ENCODE peak calls at places on chromosomes 5 and 9, in eight cellular contexts. One of them, this sample, is unnamed.

GRCh38 chr9:134433101-134433500 is 106.8 kb downstream of the RXRA start:
- DNase-seq in naive thymus-derived CD8-positive, alpha-beta T cell: no peak
- DNase-seq in stimulated activated CD4-positive, alpha-beta T cell treated with anti-CD3 and anti-CD28 coated beads, Interleukin-4, amount 100 ng/mL, for 48 hours: no peak
- DNase-seq in ureter: no peak
- DNase-seq in kidney glomerular epithelial cell: no peak
- DNase-seq in activated T-helper 9 cell treated with anti-CD3 and anti-CD28 coated beads, Interleukin-2, amount 50 U/mL, for 16 hours: no peak
- DNase-seq in amniotic epithelial cell: peak; percentile 43
- DNase-seq in PC-9: no peak
- DNase-seq in this sample: peak; percentile 87

GRCh38 chr5:59831341-59831989 is 62.1 kb downstream of the PDE4D start:
- DNase-seq in amniotic epithelial cell: peak; percentile 94
- DNase-seq in activated T-helper 9 cell treated with anti-CD3 and anti-CD28 coated beads, Interleukin-2, amount 50 U/mL, for 16 hours: no peak
- DNase-seq in stimulated activated CD4-positive, alpha-beta T cell treated with anti-CD3 and anti-CD28 coated beads, Interleukin-4, amount 100 ng/mL, for 48 hours: no peak
- DNase-seq in ureter: no peak
- DNase-seq in naive thymus-derived CD8-positive, alpha-beta T cell: no peak
- DNase-seq in PC-9: no peak
- DNase-seq in kidney glomerular epithelial cell: no peak
- DNase-seq in this sample: no peak

GRCh38 chr9:8610256-8610655 is 810.7 kb upstream of the DMAC1 start:
- DNase-seq in kidney glomerular epithelial cell: no peak
- DNase-seq in ureter: no peak
- DNase-seq in PC-9: no peak
- DNase-seq in naive thymus-derived CD8-positive, alpha-beta T cell: no peak
- DNase-seq in activated T-helper 9 cell treated with anti-CD3 and anti-CD28 coated beads, Interleukin-2, amount 50 U/mL, for 16 hours: no peak
- DNase-seq in stimulated activated CD4-positive, alpha-beta T cell treated with anti-CD3 and anti-CD28 coated beads, Interleukin-4, amount 100 ng/mL, for 48 hours: no peak
- DNase-seq in amniotic epithelial cell: no peak
- DNase-seq in this sample: no peak

GRCh38 chr5:143986567-143987242 is 174.7 kb downstream of the HMHB1 start:
- DNase-seq in activated T-helper 9 cell treated with anti-CD3 and anti-CD28 coated beads, Interleukin-2, amount 50 U/mL, for 16 hours: no peak
- DNase-seq in stimulated activated CD4-positive, alpha-beta T cell treated with anti-CD3 and anti-CD28 coated beads, Interleukin-4, amount 100 ng/mL, for 48 hours: no peak
- DNase-seq in PC-9: no peak
- DNase-seq in kidney glomerular epithelial cell: peak; percentile 36
- DNase-seq in ureter: no peak
- DNase-seq in naive thymus-derived CD8-positive, alpha-beta T cell: no peak
- DNase-seq in amniotic epithelial cell: peak; percentile 86
- DNase-seq in this sample: no peak

GRCh38 chr9:129482521-129483466 is 138.1 kb downstream of the C9orf50 start:
- DNase-seq in stimulated activated CD4-positive, alpha-beta T cell treated with anti-CD3 and anti-CD28 coated beads, Interleukin-4, amount 100 ng/mL, for 48 hours: no peak
- DNase-seq in PC-9: peak; percentile 69
- DNase-seq in kidney glomerular epithelial cell: peak; percentile 73
- DNase-seq in ureter: peak; percentile 93
- DNase-seq in activated T-helper 9 cell treated with anti-CD3 and anti-CD28 coated beads, Interleukin-2, amount 50 U/mL, for 16 hours: peak; percentile 22
- DNase-seq in naive thymus-derived CD8-positive, alpha-beta T cell: peak; percentile 33
- DNase-seq in amniotic epithelial cell: peak; percentile 87
- DNase-seq in this sample: peak; percentile 94

GRCh38 chr5:100900796-100901731 is 2.0 kb downstream of the ST8SIA4 start:
- DNase-seq in activated T-helper 9 cell treated with anti-CD3 and anti-CD28 coated beads, Interleukin-2, amount 50 U/mL, for 16 hours: peak; percentile 90
- DNase-seq in PC-9: no peak
- DNase-seq in kidney glomerular epithelial cell: no peak
- DNase-seq in naive thymus-derived CD8-positive, alpha-beta T cell: peak; percentile 83
- DNase-seq in ureter: peak; percentile 74
- DNase-seq in amniotic epithelial cell: peak; percentile 27
- DNase-seq in stimulated activated CD4-positive, alpha-beta T cell treated with anti-CD3 and anti-CD28 coated beads, Interleukin-4, amount 100 ng/mL, for 48 hours: peak; percentile 89
- DNase-seq in this sample: peak; percentile 72

GRCh38 chr9:126386814-126387213 is 60.2 kb downstream of the MVB12B start:
- DNase-seq in naive thymus-derived CD8-positive, alpha-beta T cell: no peak
- DNase-seq in amniotic epithelial cell: no peak
- DNase-seq in activated T-helper 9 cell treated with anti-CD3 and anti-CD28 coated beads, Interleukin-2, amount 50 U/mL, for 16 hours: no peak
- DNase-seq in ureter: no peak
- DNase-seq in stimulated activated CD4-positive, alpha-beta T cell treated with anti-CD3 and anti-CD28 coated beads, Interleukin-4, amount 100 ng/mL, for 48 hours: no peak
- DNase-seq in kidney glomerular epithelial cell: no peak
- DNase-seq in PC-9: no peak
- DNase-seq in this sample: no peak

GRCh38 chr5:156694556-156694955 is 155.5 kb upstream of the PPP1R2B start:
- DNase-seq in amniotic epithelial cell: no peak
- DNase-seq in stimulated activated CD4-positive, alpha-beta T cell treated with anti-CD3 and anti-CD28 coated beads, Interleukin-4, amount 100 ng/mL, for 48 hours: no peak
- DNase-seq in activated T-helper 9 cell treated with anti-CD3 and anti-CD28 coated beads, Interleukin-2, amount 50 U/mL, for 16 hours: no peak
- DNase-seq in PC-9: no peak
- DNase-seq in kidney glomerular epithelial cell: no peak
- DNase-seq in ureter: no peak
- DNase-seq in naive thymus-derived CD8-positive, alpha-beta T cell: no peak
- DNase-seq in this sample: no peak

GRCh38 chr5:83363111-83363510 is 108.4 kb upstream of the VCAN start:
- DNase-seq in ureter: no peak
- DNase-seq in naive thymus-derived CD8-positive, alpha-beta T cell: no peak
- DNase-seq in stimulated activated CD4-positive, alpha-beta T cell treated with anti-CD3 and anti-CD28 coated beads, Interleukin-4, amount 100 ng/mL, for 48 hours: no peak
- DNase-seq in PC-9: no peak
- DNase-seq in kidney glomerular epithelial cell: no peak
- DNase-seq in amniotic epithelial cell: no peak
- DNase-seq in activated T-helper 9 cell treated with anti-CD3 and anti-CD28 coated beads, Interleukin-2, amount 50 U/mL, for 16 hours: no peak
- DNase-seq in this sample: no peak

GRCh38 chr9:34127035-34127948 is 794 bp upstream of the DCAF12 start:
- DNase-seq in activated T-helper 9 cell treated with anti-CD3 and anti-CD28 coated beads, Interleukin-2, amount 50 U/mL, for 16 hours: no peak
- DNase-seq in ureter: no peak
- DNase-seq in kidney glomerular epithelial cell: no peak
- DNase-seq in PC-9: no peak
- DNase-seq in naive thymus-derived CD8-positive, alpha-beta T cell: no peak
- DNase-seq in stimulated activated CD4-positive, alpha-beta T cell treated with anti-CD3 and anti-CD28 coated beads, Interleukin-4, amount 100 ng/mL, for 48 hours: no peak
- DNase-seq in amniotic epithelial cell: no peak
- DNase-seq in this sample: no peak

GRCh38 chr5:14853685-14854084 is 17.9 kb downstream of the ANKH start:
- DNase-seq in kidney glomerular epithelial cell: no peak
- DNase-seq in amniotic epithelial cell: no peak
- DNase-seq in PC-9: no peak
- DNase-seq in stimulated activated CD4-positive, alpha-beta T cell treated with anti-CD3 and anti-CD28 coated beads, Interleukin-4, amount 100 ng/mL, for 48 hours: no peak
- DNase-seq in naive thymus-derived CD8-positive, alpha-beta T cell: no peak
- DNase-seq in activated T-helper 9 cell treated with anti-CD3 and anti-CD28 coated beads, Interleukin-2, amount 50 U/mL, for 16 hours: no peak
- DNase-seq in ureter: no peak
- DNase-seq in this sample: no peak

GRCh38 chr9:33012328-33013068 is 11.1 kb upstream of the APTX start:
- DNase-seq in activated T-helper 9 cell treated with anti-CD3 and anti-CD28 coated beads, Interleukin-2, amount 50 U/mL, for 16 hours: no peak
- DNase-seq in amniotic epithelial cell: no peak
- DNase-seq in naive thymus-derived CD8-positive, alpha-beta T cell: no peak
- DNase-seq in kidney glomerular epithelial cell: no peak
- DNase-seq in PC-9: no peak
- DNase-seq in stimulated activated CD4-positive, alpha-beta T cell treated with anti-CD3 and anti-CD28 coated beads, Interleukin-4, amount 100 ng/mL, for 48 hours: no peak
- DNase-seq in ureter: no peak
- DNase-seq in this sample: no peak

GRCh38 chr5:64971538-64971937 is 202.8 kb downstream of the CWC27 start:
- DNase-seq in PC-9: no peak
- DNase-seq in amniotic epithelial cell: peak; percentile 45
- DNase-seq in naive thymus-derived CD8-positive, alpha-beta T cell: no peak
- DNase-seq in activated T-helper 9 cell treated with anti-CD3 and anti-CD28 coated beads, Interleukin-2, amount 50 U/mL, for 16 hours: no peak
- DNase-seq in kidney glomerular epithelial cell: no peak
- DNase-seq in stimulated activated CD4-positive, alpha-beta T cell treated with anti-CD3 and anti-CD28 coated beads, Interleukin-4, amount 100 ng/mL, for 48 hours: no peak
- DNase-seq in ureter: no peak
- DNase-seq in this sample: no peak

GRCh38 chr5:154284433-154284832 is 93.9 kb downstream of the GALNT10 start:
- DNase-seq in stimulated activated CD4-positive, alpha-beta T cell treated with anti-CD3 and anti-CD28 coated beads, Interleukin-4, amount 100 ng/mL, for 48 hours: no peak
- DNase-seq in naive thymus-derived CD8-positive, alpha-beta T cell: no peak
- DNase-seq in PC-9: no peak
- DNase-seq in kidney glomerular epithelial cell: no peak
- DNase-seq in amniotic epithelial cell: no peak
- DNase-seq in ureter: no peak
- DNase-seq in activated T-helper 9 cell treated with anti-CD3 and anti-CD28 coated beads, Interleukin-2, amount 50 U/mL, for 16 hours: no peak
- DNase-seq in this sample: no peak

GRCh38 chr5:15334551-15335302 is 165.3 kb upstream of the FBXL7 start:
- DNase-seq in kidney glomerular epithelial cell: no peak
- DNase-seq in stimulated activated CD4-positive, alpha-beta T cell treated with anti-CD3 and anti-CD28 coated beads, Interleukin-4, amount 100 ng/mL, for 48 hours: no peak
- DNase-seq in amniotic epithelial cell: no peak
- DNase-seq in ureter: no peak
- DNase-seq in PC-9: no peak
- DNase-seq in activated T-helper 9 cell treated with anti-CD3 and anti-CD28 coated beads, Interleukin-2, amount 50 U/mL, for 16 hours: no peak
- DNase-seq in naive thymus-derived CD8-positive, alpha-beta T cell: no peak
- DNase-seq in this sample: no peak

GRCh38 chr5:14184082-14184481 is 40.9 kb downstream of the TRIO start:
- DNase-seq in amniotic epithelial cell: no peak
- DNase-seq in PC-9: no peak
- DNase-seq in kidney glomerular epithelial cell: no peak
- DNase-seq in ureter: no peak
- DNase-seq in activated T-helper 9 cell treated with anti-CD3 and anti-CD28 coated beads, Interleukin-2, amount 50 U/mL, for 16 hours: no peak
- DNase-seq in stimulated activated CD4-positive, alpha-beta T cell treated with anti-CD3 and anti-CD28 coated beads, Interleukin-4, amount 100 ng/mL, for 48 hours: no peak
- DNase-seq in naive thymus-derived CD8-positive, alpha-beta T cell: no peak
- DNase-seq in this sample: no peak

GRCh38 chr5:13350754-13351153 is 593.7 kb downstream of the DNAH5 start:
- DNase-seq in activated T-helper 9 cell treated with anti-CD3 and anti-CD28 coated beads, Interleukin-2, amount 50 U/mL, for 16 hours: no peak
- DNase-seq in stimulated activated CD4-positive, alpha-beta T cell treated with anti-CD3 and anti-CD28 coated beads, Interleukin-4, amount 100 ng/mL, for 48 hours: no peak
- DNase-seq in PC-9: no peak
- DNase-seq in ureter: no peak
- DNase-seq in amniotic epithelial cell: no peak
- DNase-seq in naive thymus-derived CD8-positive, alpha-beta T cell: no peak
- DNase-seq in kidney glomerular epithelial cell: peak; percentile 13
- DNase-seq in this sample: no peak

GRCh38 chr5:112795944-112796678 is 58.4 kb downstream of the APC start:
- DNase-seq in amniotic epithelial cell: peak; percentile 39
- DNase-seq in stimulated activated CD4-positive, alpha-beta T cell treated with anti-CD3 and anti-CD28 coated beads, Interleukin-4, amount 100 ng/mL, for 48 hours: no peak
- DNase-seq in naive thymus-derived CD8-positive, alpha-beta T cell: no peak
- DNase-seq in ureter: no peak
- DNase-seq in kidney glomerular epithelial cell: no peak
- DNase-seq in activated T-helper 9 cell treated with anti-CD3 and anti-CD28 coated beads, Interleukin-2, amount 50 U/mL, for 16 hours: no peak
- DNase-seq in PC-9: no peak
- DNase-seq in this sample: no peak

GRCh38 chr5:175710361-175710760 is 52.5 kb downstream of the HRH2 start:
- DNase-seq in naive thymus-derived CD8-positive, alpha-beta T cell: no peak
- DNase-seq in amniotic epithelial cell: no peak
- DNase-seq in kidney glomerular epithelial cell: no peak
- DNase-seq in PC-9: no peak
- DNase-seq in stimulated activated CD4-positive, alpha-beta T cell treated with anti-CD3 and anti-CD28 coated beads, Interleukin-4, amount 100 ng/mL, for 48 hours: no peak
- DNase-seq in ureter: no peak
- DNase-seq in activated T-helper 9 cell treated with anti-CD3 and anti-CD28 coated beads, Interleukin-2, amount 50 U/mL, for 16 hours: no peak
- DNase-seq in this sample: peak; percentile 64

GRCh38 chr9:75893096-75893495 is 2.6 kb downstream of the PCSK5 start:
- DNase-seq in kidney glomerular epithelial cell: no peak
- DNase-seq in activated T-helper 9 cell treated with anti-CD3 and anti-CD28 coated beads, Interleukin-2, amount 50 U/mL, for 16 hours: no peak
- DNase-seq in PC-9: peak; percentile 73
- DNase-seq in naive thymus-derived CD8-positive, alpha-beta T cell: no peak
- DNase-seq in amniotic epithelial cell: peak; percentile 51
- DNase-seq in ureter: no peak
- DNase-seq in stimulated activated CD4-positive, alpha-beta T cell treated with anti-CD3 and anti-CD28 coated beads, Interleukin-4, amount 100 ng/mL, for 48 hours: no peak
- DNase-seq in this sample: no peak

GRCh38 chr5:132747064-132747692 is at the start of gene CCNI2:
- DNase-seq in kidney glomerular epithelial cell: no peak
- DNase-seq in stimulated activated CD4-positive, alpha-beta T cell treated with anti-CD3 and anti-CD28 coated beads, Interleukin-4, amount 100 ng/mL, for 48 hours: peak; percentile 49
- DNase-seq in ureter: no peak
- DNase-seq in activated T-helper 9 cell treated with anti-CD3 and anti-CD28 coated beads, Interleukin-2, amount 50 U/mL, for 16 hours: peak; percentile 69
- DNase-seq in PC-9: no peak
- DNase-seq in naive thymus-derived CD8-positive, alpha-beta T cell: peak; percentile 62
- DNase-seq in amniotic epithelial cell: no peak
- DNase-seq in this sample: no peak

GRCh38 chr9:37913480-37914153 is 9.7 kb upstream of the SLC25A51 start:
- DNase-seq in amniotic epithelial cell: no peak
- DNase-seq in naive thymus-derived CD8-positive, alpha-beta T cell: peak; percentile 85
- DNase-seq in stimulated activated CD4-positive, alpha-beta T cell treated with anti-CD3 and anti-CD28 coated beads, Interleukin-4, amount 100 ng/mL, for 48 hours: peak; percentile 65
- DNase-seq in activated T-helper 9 cell treated with anti-CD3 and anti-CD28 coated beads, Interleukin-2, amount 50 U/mL, for 16 hours: peak; percentile 61
- DNase-seq in kidney glomerular epithelial cell: peak; percentile 42
- DNase-seq in ureter: peak; percentile 90
- DNase-seq in PC-9: peak; percentile 50
- DNase-seq in this sample: peak; percentile 75

GRCh38 chr5:36607114-36607561 is 732 bp downstream of the SLC1A3 start:
- DNase-seq in ureter: no peak
- DNase-seq in activated T-helper 9 cell treated with anti-CD3 and anti-CD28 coated beads, Interleukin-2, amount 50 U/mL, for 16 hours: no peak
- DNase-seq in PC-9: peak; percentile 73
- DNase-seq in amniotic epithelial cell: no peak
- DNase-seq in naive thymus-derived CD8-positive, alpha-beta T cell: no peak
- DNase-seq in kidney glomerular epithelial cell: no peak
- DNase-seq in stimulated activated CD4-positive, alpha-beta T cell treated with anti-CD3 and anti-CD28 coated beads, Interleukin-4, amount 100 ng/mL, for 48 hours: no peak
- DNase-seq in this sample: no peak

GRCh38 chr9:33751536-33752129 is 43.7 kb upstream of the PRSS3 start:
- DNase-seq in PC-9: peak; percentile 51
- DNase-seq in ureter: no peak
- DNase-seq in activated T-helper 9 cell treated with anti-CD3 and anti-CD28 coated beads, Interleukin-2, amount 50 U/mL, for 16 hours: no peak
- DNase-seq in stimulated activated CD4-positive, alpha-beta T cell treated with anti-CD3 and anti-CD28 coated beads, Interleukin-4, amount 100 ng/mL, for 48 hours: no peak
- DNase-seq in naive thymus-derived CD8-positive, alpha-beta T cell: no peak
- DNase-seq in amniotic epithelial cell: no peak
- DNase-seq in kidney glomerular epithelial cell: no peak
- DNase-seq in this sample: no peak

GRCh38 chr5:109390188-109390587 is 19.6 kb downstream of the PJA2 start:
- DNase-seq in PC-9: no peak
- DNase-seq in amniotic epithelial cell: no peak
- DNase-seq in stimulated activated CD4-positive, alpha-beta T cell treated with anti-CD3 and anti-CD28 coated beads, Interleukin-4, amount 100 ng/mL, for 48 hours: no peak
- DNase-seq in ureter: no peak
- DNase-seq in activated T-helper 9 cell treated with anti-CD3 and anti-CD28 coated beads, Interleukin-2, amount 50 U/mL, for 16 hours: no peak
- DNase-seq in kidney glomerular epithelial cell: no peak
- DNase-seq in naive thymus-derived CD8-positive, alpha-beta T cell: no peak
- DNase-seq in this sample: no peak

GRCh38 chr9:35651964-35652828 is 1.5 kb upstream of the SIT1 start:
- DNase-seq in naive thymus-derived CD8-positive, alpha-beta T cell: no peak
- DNase-seq in PC-9: peak; percentile 74
- DNase-seq in activated T-helper 9 cell treated with anti-CD3 and anti-CD28 coated beads, Interleukin-2, amount 50 U/mL, for 16 hours: no peak
- DNase-seq in kidney glomerular epithelial cell: no peak
- DNase-seq in ureter: no peak
- DNase-seq in stimulated activated CD4-positive, alpha-beta T cell treated with anti-CD3 and anti-CD28 coated beads, Interleukin-4, amount 100 ng/mL, for 48 hours: no peak
- DNase-seq in amniotic epithelial cell: peak; percentile 84
- DNase-seq in this sample: peak; percentile 48

GRCh38 chr5:65817936-65818335 is 95.9 kb downstream of the NLN start:
- DNase-seq in stimulated activated CD4-positive, alpha-beta T cell treated with anti-CD3 and anti-CD28 coated beads, Interleukin-4, amount 100 ng/mL, for 48 hours: no peak
- DNase-seq in PC-9: no peak
- DNase-seq in amniotic epithelial cell: no peak
- DNase-seq in activated T-helper 9 cell treated with anti-CD3 and anti-CD28 coated beads, Interleukin-2, amount 50 U/mL, for 16 hours: no peak
- DNase-seq in ureter: no peak
- DNase-seq in naive thymus-derived CD8-positive, alpha-beta T cell: no peak
- DNase-seq in kidney glomerular epithelial cell: no peak
- DNase-seq in this sample: no peak

GRCh38 chr5:136766456-136766855 is 401.1 kb upstream of the TRPC7 start:
- DNase-seq in kidney glomerular epithelial cell: no peak
- DNase-seq in ureter: no peak
- DNase-seq in PC-9: peak; percentile 85
- DNase-seq in stimulated activated CD4-positive, alpha-beta T cell treated with anti-CD3 and anti-CD28 coated beads, Interleukin-4, amount 100 ng/mL, for 48 hours: no peak
- DNase-seq in activated T-helper 9 cell treated with anti-CD3 and anti-CD28 coated beads, Interleukin-2, amount 50 U/mL, for 16 hours: no peak
- DNase-seq in amniotic epithelial cell: no peak
- DNase-seq in naive thymus-derived CD8-positive, alpha-beta T cell: no peak
- DNase-seq in this sample: no peak

GRCh38 chr9:102911185-102911584 is 83.9 kb upstream of the CYLC2 start:
- DNase-seq in ureter: no peak
- DNase-seq in stimulated activated CD4-positive, alpha-beta T cell treated with anti-CD3 and anti-CD28 coated beads, Interleukin-4, amount 100 ng/mL, for 48 hours: no peak
- DNase-seq in amniotic epithelial cell: no peak
- DNase-seq in naive thymus-derived CD8-positive, alpha-beta T cell: no peak
- DNase-seq in kidney glomerular epithelial cell: no peak
- DNase-seq in PC-9: no peak
- DNase-seq in activated T-helper 9 cell treated with anti-CD3 and anti-CD28 coated beads, Interleukin-2, amount 50 U/mL, for 16 hours: no peak
- DNase-seq in this sample: no peak

GRCh38 chr9:108609227-108609894 is 246.4 kb downstream of the ACTL7B start:
- DNase-seq in ureter: no peak
- DNase-seq in PC-9: no peak
- DNase-seq in activated T-helper 9 cell treated with anti-CD3 and anti-CD28 coated beads, Interleukin-2, amount 50 U/mL, for 16 hours: no peak
- DNase-seq in naive thymus-derived CD8-positive, alpha-beta T cell: no peak
- DNase-seq in stimulated activated CD4-positive, alpha-beta T cell treated with anti-CD3 and anti-CD28 coated beads, Interleukin-4, amount 100 ng/mL, for 48 hours: no peak
- DNase-seq in kidney glomerular epithelial cell: no peak
- DNase-seq in amniotic epithelial cell: no peak
- DNase-seq in this sample: no peak

GRCh38 chr9:134837529-134837928 is 43.1 kb upstream of the FCN2 start:
- DNase-seq in PC-9: no peak
- DNase-seq in naive thymus-derived CD8-positive, alpha-beta T cell: no peak
- DNase-seq in amniotic epithelial cell: no peak
- DNase-seq in activated T-helper 9 cell treated with anti-CD3 and anti-CD28 coated beads, Interleukin-2, amount 50 U/mL, for 16 hours: no peak
- DNase-seq in stimulated activated CD4-positive, alpha-beta T cell treated with anti-CD3 and anti-CD28 coated beads, Interleukin-4, amount 100 ng/mL, for 48 hours: no peak
- DNase-seq in kidney glomerular epithelial cell: no peak
- DNase-seq in ureter: no peak
- DNase-seq in this sample: no peak

GRCh38 chr9:15144567-15145174 is 162.3 kb downstream of the TTC39B start:
- DNase-seq in ureter: no peak
- DNase-seq in amniotic epithelial cell: no peak
- DNase-seq in PC-9: peak; percentile 77
- DNase-seq in kidney glomerular epithelial cell: no peak
- DNase-seq in stimulated activated CD4-positive, alpha-beta T cell treated with anti-CD3 and anti-CD28 coated beads, Interleukin-4, amount 100 ng/mL, for 48 hours: no peak
- DNase-seq in activated T-helper 9 cell treated with anti-CD3 and anti-CD28 coated beads, Interleukin-2, amount 50 U/mL, for 16 hours: no peak
- DNase-seq in naive thymus-derived CD8-positive, alpha-beta T cell: no peak
- DNase-seq in this sample: no peak

GRCh38 chr9:96129698-96130097 is 172.3 kb downstream of the HSD17B3 start:
- DNase-seq in stimulated activated CD4-positive, alpha-beta T cell treated with anti-CD3 and anti-CD28 coated beads, Interleukin-4, amount 100 ng/mL, for 48 hours: no peak
- DNase-seq in naive thymus-derived CD8-positive, alpha-beta T cell: no peak
- DNase-seq in PC-9: no peak
- DNase-seq in kidney glomerular epithelial cell: no peak
- DNase-seq in activated T-helper 9 cell treated with anti-CD3 and anti-CD28 coated beads, Interleukin-2, amount 50 U/mL, for 16 hours: no peak
- DNase-seq in amniotic epithelial cell: no peak
- DNase-seq in ureter: no peak
- DNase-seq in this sample: no peak

GRCh38 chr5:134568761-134569725 is 43.6 kb downstream of the JADE2 start:
- DNase-seq in ureter: peak; percentile 71
- DNase-seq in activated T-helper 9 cell treated with anti-CD3 and anti-CD28 coated beads, Interleukin-2, amount 50 U/mL, for 16 hours: no peak
- DNase-seq in amniotic epithelial cell: peak; percentile 72
- DNase-seq in PC-9: no peak
- DNase-seq in naive thymus-derived CD8-positive, alpha-beta T cell: no peak
- DNase-seq in stimulated activated CD4-positive, alpha-beta T cell treated with anti-CD3 and anti-CD28 coated beads, Interleukin-4, amount 100 ng/mL, for 48 hours: no peak
- DNase-seq in kidney glomerular epithelial cell: no peak
- DNase-seq in this sample: peak; percentile 79

This sample was measured in tibial artery.